ENCODE peak calls at places on chromosomes 7 and 10, in four cellular contexts. M is AG04449, Y is fibroblast of lung, S is A549. H is an unnamed sample.

GRCh38 chr7:26367219-26367711 is 75.6 kb downstream of the SNX10 start:
- DNase-seq in M (no peak), Y (no peak), S (no peak), H (no peak)

GRCh38 chr10:63491558-63492316 is 26.0 kb upstream of the JMJD1C start:
- DNase-seq in M (peak), Y (peak), S (no peak), H (no peak)

GRCh38 chr7:47535033-47535703 is 46.7 kb downstream of the TNS3 start:
- DNase-seq in M (no peak), Y (peak), S (no peak), H (no peak)

GRCh38 chr7:143434660-143435059 is 8.6 kb upstream of the TAS2R60 start:
- DNase-seq in M (no peak), Y (peak), S (no peak), H (no peak)

GRCh38 chr7:44650772-44651171 is 44.3 kb downstream of the OGDH start:
- DNase-seq in M (no peak), Y (no peak), S (no peak), H (no peak)

GRCh38 chr10:22022257-22023051 is 18.9 kb upstream of the DNAJC1 start:
- DNase-seq in M (no peak), Y (peak), S (no peak), H (no peak)

GRCh38 chr10:62131724-62132123 is 136.9 kb downstream of the RTKN2 start:
- DNase-seq in M (no peak), Y (no peak), S (no peak), H (no peak)

GRCh38 chr7:38728145-38728544 is 97.0 kb upstream of the AMPH start:
- DNase-seq in M (no peak), Y (no peak), S (no peak), H (no peak)

GRCh38 chr10:126147866-126148578 is 240.3 kb downstream of the ADAM12 start:
- DNase-seq in M (no peak), Y (peak), S (no peak), H (no peak)

GRCh38 chr10:70348228-70348850 is 34.1 kb downstream of the LRRC20 start:
- DNase-seq in M (no peak), Y (peak), S (peak), H (peak)

GRCh38 chr7:30135551-30136271 is 925 bp downstream of the MTURN start:
- DNase-seq in M (no peak), Y (peak), S (peak), H (peak)

GRCh38 chr10:80204801-80205477 is 398 bp downstream of the ANXA11 start:
- DNase-seq in M (no peak), Y (no peak), S (no peak), H (peak)

GRCh38 chr7:41754046-41754445 is 51.2 kb upstream of the INHBA start:
- DNase-seq in M (no peak), Y (no peak), S (no peak), H (no peak)

GRCh38 chr7:77258014-77258413 is 58.4 kb upstream of the FGL2 start:
- DNase-seq in M (no peak), Y (peak), S (no peak), H (no peak)

GRCh38 chr7:9945131-9945530 is 1028.5 kb upstream of the PHF14 start:
- DNase-seq in M (no peak), Y (peak), S (no peak), H (no peak)

DNA sequence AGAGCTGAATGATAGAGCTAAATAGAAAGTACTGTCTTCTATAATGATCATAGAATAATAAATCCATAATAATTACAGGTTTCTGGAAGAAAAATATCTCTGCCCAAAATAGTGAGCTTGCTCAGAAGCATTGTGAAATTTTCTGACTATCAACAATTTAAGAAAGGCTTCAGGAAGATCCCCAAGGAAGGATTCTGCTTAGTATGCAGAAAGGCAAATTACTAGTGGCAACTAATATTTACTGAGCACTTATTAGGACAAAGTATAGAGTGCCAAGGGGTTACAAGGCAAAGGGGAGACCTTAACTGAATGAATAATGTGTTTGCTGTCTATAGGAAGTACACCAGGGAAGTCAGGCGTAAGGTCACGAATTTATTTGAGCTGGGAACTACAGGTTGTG is 158.1 kb upstream of the LRRTM3 start:
- DNase-seq in M (no peak), Y (no peak), S (no peak), H (no peak)
- TF ChIP-seq CTCF in M (no peak), Y (no peak), S (no peak), H (no peak)

GRCh38 chr10:132457328-132458070 is 60.5 kb downstream of the PWWP2B start:
- DNase-seq in M (no peak), Y (no peak), S (peak), H (no peak)
- TF ChIP-seq CTCF in M (peak), Y (no peak), S (peak), H (no peak)

GRCh38 chr7:150895809-150896208 is 43.5 kb downstream of the AOC1 start:
- DNase-seq in M (no peak), Y (no peak), S (no peak), H (no peak)
- TF ChIP-seq CTCF in M (no peak), Y (no peak), S (no peak), H (no peak)

GRCh38 chr7:103609778-103610177 is 163.8 kb upstream of the SLC26A5 start:
- DNase-seq in M (no peak), Y (no peak), S (no peak), H (no peak)

DNA sequence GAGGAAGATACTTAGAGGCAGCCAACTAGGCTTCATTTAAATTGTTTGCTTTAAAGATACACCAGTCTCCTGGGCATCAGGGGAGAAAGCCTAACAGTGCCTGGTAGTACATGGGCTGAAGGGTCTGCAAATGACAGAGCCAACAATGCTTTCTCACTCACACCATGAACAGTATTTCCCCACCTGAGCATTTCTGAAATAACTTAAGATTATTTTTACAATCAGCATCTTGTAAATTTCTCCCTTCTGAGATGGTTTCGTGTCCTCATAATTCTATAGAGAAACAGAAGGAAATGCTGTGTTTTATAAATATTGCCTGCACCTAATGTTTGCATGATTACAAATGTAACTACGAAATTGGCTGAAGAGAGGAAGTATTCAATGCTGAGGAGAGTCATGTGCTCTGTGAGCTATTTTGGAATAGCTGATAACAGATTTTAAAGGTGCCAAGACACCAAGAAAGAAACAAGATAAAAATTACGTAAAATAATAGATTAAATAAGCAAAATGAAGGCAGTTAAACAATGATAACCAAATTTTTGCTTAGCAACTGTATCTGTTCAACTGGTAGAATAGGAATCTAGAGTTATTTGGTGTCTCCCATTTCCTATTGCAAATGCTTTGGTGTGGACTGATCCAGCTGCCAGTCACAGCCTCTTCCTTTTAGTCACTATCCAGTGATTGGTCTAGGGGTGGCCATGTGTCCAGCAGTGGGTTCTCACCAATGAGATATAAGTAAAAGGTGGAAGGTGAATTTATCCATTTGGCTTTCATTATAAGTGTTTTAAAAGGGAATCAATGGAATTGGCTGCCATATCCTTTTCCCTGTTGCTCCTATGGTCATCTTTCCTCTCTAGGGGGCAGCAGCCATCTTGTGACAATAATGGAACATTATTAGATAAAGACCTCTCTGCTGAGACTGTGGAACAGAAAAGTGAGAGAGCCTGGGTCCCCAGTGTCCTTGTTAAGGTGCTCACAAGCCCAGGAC is 167.9 kb upstream of the SLC26A5 start:
- DNase-seq in M (no peak), Y (peak), S (no peak), H (no peak)
- TF ChIP-seq CTCF in M (peak), Y (peak), S (peak), H (no peak)

DNA sequence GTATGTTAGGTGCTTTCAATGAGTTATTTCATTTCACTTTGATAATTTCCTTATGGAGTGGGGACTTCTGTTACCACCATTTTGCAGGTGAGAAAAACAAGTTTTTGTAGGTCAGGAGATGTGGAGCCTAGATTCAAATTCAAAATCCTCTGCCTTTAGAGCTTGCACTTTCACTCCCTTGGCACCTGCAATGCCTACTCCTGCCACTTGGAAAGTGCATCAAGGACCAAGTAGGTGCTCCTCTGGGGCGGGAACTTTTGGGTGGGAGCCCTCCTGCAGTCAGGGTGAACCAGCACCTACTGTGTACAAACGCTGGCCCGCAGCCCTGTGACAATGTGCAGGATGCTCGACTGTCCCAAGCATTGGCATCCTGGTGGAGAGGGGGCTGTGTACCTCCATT is 199.0 kb downstream of the EMX2 start:
- DNase-seq in M (no peak), Y (no peak), S (no peak), H (no peak)
- TF ChIP-seq CTCF in M (peak), Y (no peak), S (no peak), H (no peak)

GRCh38 chr7:55250313-55250712 is 114.8 kb upstream of the LANCL2 start:
- DNase-seq in M (no peak), Y (no peak), S (peak), H (no peak)
- TF ChIP-seq CTCF in M (peak), Y (peak), S (peak), H (peak)